ENCODE peak calls at places on chromosome 22, in four cellular contexts. V, H, D and Q are unnamed samples.

GRCh38 chr22:50199836-50200332 is 927 bp upstream of the SELENOO start:
- DNase-seq in V (no peak), H (no peak), D (no peak), Q (no peak)

GRCh38 chr22:45263790-45264269 is 20.9 kb upstream of the UPK3A start:
- DNase-seq in V (peak), H (peak), D (peak), Q (peak)

GRCh38 chr22:37983860-37984791 is at the start of gene SOX10:
- DNase-seq in V (no peak), H (no peak), D (peak), Q (no peak)

GRCh38 chr22:44020981-44021380 is 3.1 kb upstream of the PARVB start:
- DNase-seq in V (no peak), H (no peak), D (no peak), Q (no peak)

GRCh38 chr22:45311033-45311531 is 1.3 kb downstream of the FAM118A start:
- DNase-seq in V (no peak), H (no peak), D (no peak), Q (no peak)

GRCh38 chr22:38549106-38549884 is 20.7 kb downstream of the DMC1 start:
- DNase-seq in V (no peak), H (peak), D (no peak), Q (peak)

GRCh38 chr22:27258773-27259172 is 542.8 kb downstream of the MN1 start:
- DNase-seq in V (no peak), H (no peak), D (no peak), Q (no peak)

GRCh38 chr22:49344196-49344595 is 483.5 kb downstream of the BRD1 start:
- DNase-seq in V (no peak), H (no peak), D (no peak), Q (no peak)

GRCh38 chr22:50699001-50699753 is 26.6 kb downstream of the SHANK3 start:
- DNase-seq in V (no peak), H (no peak), D (no peak), Q (no peak)

GRCh38 chr22:43395296-43395695 is 16.5 kb upstream of the MPPED1 start:
- DNase-seq in V (no peak), H (no peak), D (no peak), Q (no peak)

GRCh38 chr22:38862375-38863329 is 9.4 kb downstream of the CBX6 start:
- DNase-seq in V (peak), H (no peak), D (peak), Q (no peak)

GRCh38 chr22:43151251-43152000 is at the start of gene TSPO:
- DNase-seq in V (peak), H (peak), D (peak), Q (no peak)

GRCh38 chr22:26610072-26610958 is 7.5 kb downstream of the CRYBB1 start:
- DNase-seq in V (peak), H (no peak), D (peak), Q (no peak)

GRCh38 chr22:40250608-40251007 is 72.9 kb downstream of the TNRC6B start:
- DNase-seq in V (no peak), H (no peak), D (no peak), Q (no peak)

GRCh38 chr22:23227380-23227779 is 47.1 kb downstream of the BCR start:
- DNase-seq in V (no peak), H (no peak), D (no peak), Q (no peak)

GRCh38 chr22:27228771-27229170 is 571.4 kb downstream of the MIAT start:
- DNase-seq in V (no peak), H (no peak), D (no peak), Q (no peak)

GRCh38 chr22:27740192-27740748 is 61.3 kb downstream of the MN1 start:
- DNase-seq in V (no peak), H (no peak), D (peak), Q (peak)

DNA sequence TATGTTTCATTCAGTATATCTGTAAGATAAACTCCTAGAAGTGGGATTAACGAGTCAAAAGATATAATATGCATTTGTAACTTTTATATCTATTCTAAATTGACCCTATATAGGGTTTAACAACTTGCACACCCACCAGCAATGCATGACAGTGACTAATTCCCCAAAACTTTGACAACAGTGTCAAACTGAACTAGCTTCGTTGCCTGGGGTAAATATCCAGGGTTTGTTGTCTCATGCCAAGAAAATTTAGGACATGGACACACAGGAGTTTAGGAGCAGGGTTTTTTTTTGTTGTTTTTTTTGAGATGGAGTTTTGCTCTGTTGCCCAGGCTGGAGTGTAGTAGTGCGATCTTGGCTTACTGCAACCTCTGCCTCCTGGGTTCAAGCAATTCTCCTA is 5.1 kb downstream of the SNU13 start:
- DNase-seq in V (no peak), H (peak), D (no peak), Q (no peak)
- H3K27ac ChIP-seq in V (no peak), H (peak), D (no peak), Q (peak)

GRCh38 chr22:19716041-19716828 is 1.9 kb downstream of the SEPTIN5 start:
- DNase-seq in V (peak), H (no peak), D (no peak), Q (no peak)

GRCh38 chr22:19715286-19715939 is 1.1 kb downstream of the SEPTIN5 start:
- DNase-seq in V (peak), H (no peak), D (no peak), Q (no peak)

GRCh38 chr22:19717691-19718254 is 3.5 kb downstream of the SEPTIN5 start:
- DNase-seq in V (peak), H (no peak), D (peak), Q (no peak)

GRCh38 chr22:19717181-19717580 is 2.9 kb downstream of the SEPTIN5 start:
- DNase-seq in V (peak), H (no peak), D (no peak), Q (no peak)

DNA sequence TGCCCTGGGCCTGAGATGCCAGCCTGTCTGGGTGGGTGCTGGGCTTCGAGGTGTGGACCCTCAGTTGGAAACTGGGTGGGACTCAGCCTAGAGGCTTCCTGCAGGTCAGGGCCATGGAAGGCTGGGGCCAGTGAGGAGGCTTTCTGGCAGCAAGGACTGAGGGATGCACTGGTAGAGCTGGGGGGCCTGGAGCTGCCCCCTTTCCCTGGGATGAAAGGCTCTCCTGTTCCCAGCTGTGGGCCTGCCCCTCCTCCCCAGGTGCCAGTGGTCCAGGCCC is 2.5 kb downstream of the SEPTIN5 start:
- DNase-seq in V (peak), H (no peak), D (no peak), Q (no peak)
- H3K27ac ChIP-seq in V (no peak), H (no peak), D (no peak), Q (no peak)

GRCh38 chr22:28899199-28899853 is 16.0 kb downstream of the ZNRF3 start:
- DNase-seq in V (no peak), H (no peak), D (no peak), Q (no peak)
- H3K27ac ChIP-seq in V (no peak), H (no peak), D (peak), Q (peak)

GRCh38 chr22:32788884-32789624 is 12.5 kb upstream of the TIMP3 start:
- DNase-seq in V (no peak), H (peak), D (no peak), Q (no peak)
- H3K27ac ChIP-seq in V (no peak), H (peak), D (no peak), Q (peak)

GRCh38 chr22:24337894-24338645 is 67.4 kb downstream of the SPECC1L start:
- DNase-seq in V (no peak), H (no peak), D (no peak), Q (no peak)
- H3K27ac ChIP-seq in V (peak), H (no peak), D (no peak), Q (no peak)

GRCh38 chr22:21038405-21038804 is 6.0 kb upstream of the SLC7A4 start:
- DNase-seq in V (no peak), H (no peak), D (no peak), Q (no peak)
- H3K27ac ChIP-seq in V (peak), H (peak), D (no peak), Q (peak)

GRCh38 chr22:46619240-46619829 is 851 bp upstream of the GRAMD4 start:
- DNase-seq in V (no peak), H (no peak), D (no peak), Q (no peak)

GRCh38 chr22:46618667-46619066 is 1.5 kb upstream of the GRAMD4 start:
- DNase-seq in V (no peak), H (no peak), D (no peak), Q (no peak)

GRCh38 chr22:46622081-46622521 is 1.9 kb downstream of the GRAMD4 start:
- DNase-seq in V (peak), H (no peak), D (peak), Q (peak)

GRCh38 chr22:46619830-46620501 is at the start of gene GRAMD4:
- DNase-seq in V (peak), H (no peak), D (peak), Q (no peak)

DNA sequence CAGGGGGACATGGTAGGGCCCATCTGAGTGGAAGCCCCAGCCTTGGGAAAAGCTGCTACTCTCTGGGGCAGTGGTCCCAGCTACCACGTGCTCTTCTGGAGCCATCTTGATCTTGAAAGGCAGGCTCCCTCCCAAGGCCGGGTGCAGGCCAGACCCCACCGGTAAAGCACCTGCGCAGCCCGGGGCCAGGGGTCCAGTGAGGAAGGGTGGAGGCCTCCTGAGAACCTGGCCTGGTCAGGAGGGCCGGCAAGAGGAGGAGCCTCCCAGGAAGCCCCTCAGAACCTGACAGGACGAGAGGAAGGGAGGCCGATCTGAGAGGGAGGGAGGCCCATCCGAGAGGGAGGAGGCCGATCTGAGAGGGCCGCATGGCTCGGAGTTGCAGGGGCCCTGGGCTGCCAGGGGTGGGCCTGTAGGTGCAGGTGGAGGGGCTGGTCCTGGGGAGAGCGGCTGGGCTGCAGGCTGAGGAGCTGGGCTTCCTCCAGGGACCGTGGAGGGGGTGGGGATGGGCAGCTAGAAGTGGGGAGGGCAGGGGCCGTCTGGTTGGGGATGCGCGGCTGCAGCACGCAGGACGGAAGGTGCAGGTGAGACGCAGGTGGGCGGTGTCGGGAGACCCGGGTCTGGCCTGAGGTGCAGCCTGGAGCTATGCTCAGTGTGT is 529 bp downstream of the GRAMD4 start:
- DNase-seq in V (no peak), H (no peak), D (no peak), Q (no peak)
- H3K27ac ChIP-seq in V (no peak), H (no peak), D (peak), Q (no peak)

DNA sequence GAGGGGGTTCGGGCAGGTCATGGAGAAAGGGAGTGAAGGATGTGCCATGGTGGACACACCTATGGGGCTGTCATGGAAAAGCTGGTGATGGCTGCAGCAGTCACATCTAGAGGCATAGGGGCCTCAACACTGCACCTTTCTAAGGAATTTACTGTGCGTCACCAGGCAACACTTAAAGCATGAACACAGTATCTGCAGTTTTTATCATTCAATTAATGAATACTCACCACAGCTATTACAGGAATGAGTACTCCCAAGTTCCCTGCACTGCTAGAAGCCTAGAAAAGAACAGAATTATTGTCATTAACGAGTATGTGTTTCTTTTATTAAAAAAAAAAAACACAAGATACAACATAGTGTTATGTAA is 19.0 kb downstream of the SERPIND1 start:
- DNase-seq in V (no peak), H (no peak), D (no peak), Q (no peak)
- H3K27ac ChIP-seq in V (no peak), H (no peak), D (peak), Q (no peak)

GRCh38 chr22:30265131-30265720 is 1.4 kb downstream of the OSM start:
- DNase-seq in V (no peak), H (no peak), D (no peak), Q (no peak)

GRCh38 chr22:30265851-30266444 is 703 bp downstream of the OSM start:
- DNase-seq in V (no peak), H (no peak), D (no peak), Q (no peak)

GRCh38 chr22:30262112-30262511 is 4.5 kb downstream of the OSM start:
- DNase-seq in V (no peak), H (no peak), D (no peak), Q (peak)

GRCh38 chr22:30262917-30263741 is 3.5 kb downstream of the OSM start:
- DNase-seq in V (peak), H (no peak), D (peak), Q (no peak)

DNA sequence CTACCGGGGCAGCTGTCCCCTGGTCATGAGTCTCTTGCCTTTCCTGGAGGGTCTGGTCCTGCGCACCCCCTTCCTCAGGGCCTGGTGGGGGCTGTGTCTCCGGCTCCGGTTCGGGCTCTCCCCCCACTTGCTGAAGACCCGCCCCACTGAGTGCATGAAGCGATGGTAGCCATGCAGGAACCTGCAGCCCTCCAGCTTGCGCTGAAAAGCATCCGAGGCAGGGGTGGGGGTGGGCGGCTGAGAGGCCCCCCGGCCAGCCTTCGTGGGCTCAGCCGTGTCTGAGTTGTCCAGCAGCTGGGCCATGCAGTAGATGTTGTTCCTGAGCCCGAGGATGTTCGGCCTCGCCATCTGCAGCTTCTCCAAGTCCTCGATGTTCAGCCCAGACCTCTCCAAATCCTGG is 2.8 kb downstream of the OSM start:
- DNase-seq in V (no peak), H (no peak), D (no peak), Q (no peak)
- H3K27ac ChIP-seq in V (no peak), H (no peak), D (peak), Q (no peak)

GRCh38 chr22:36017661-36018091 is 10.9 kb downstream of the RBFOX2 start:
- DNase-seq in V (no peak), H (no peak), D (no peak), Q (no peak)

GRCh38 chr22:36014539-36015072 is 14.0 kb downstream of the RBFOX2 start:
- DNase-seq in V (no peak), H (no peak), D (no peak), Q (no peak)

GRCh38 chr22:36015806-36016519 is 12.7 kb downstream of the RBFOX2 start:
- DNase-seq in V (no peak), H (no peak), D (no peak), Q (no peak)

GRCh38 chr22:36016656-36017055 is 12.0 kb downstream of the RBFOX2 start:
- DNase-seq in V (no peak), H (no peak), D (no peak), Q (no peak)

GRCh38 chr22:36015155-36015805 is 13.3 kb downstream of the RBFOX2 start:
- DNase-seq in V (no peak), H (no peak), D (no peak), Q (no peak)
- H3K27ac ChIP-seq in V (no peak), H (no peak), D (no peak), Q (no peak)